ENCODE peak calls at places on chromosomes 7 and 10, in four cellular contexts. B, Y, D and L are unnamed samples.

GRCh38 chr7:130139193-130139950 is 65.8 kb downstream of the TMEM209 start:
- DNase-seq in Y (no peak), B (no peak), D (no peak), L (peak)

GRCh38 chr7:159141159-159141558 is 3.5 kb downstream of the VIPR2 start:
- DNase-seq in D (no peak), Y (no peak), B (no peak), L (peak)

GRCh38 chr10:63005246-63005645 is 127.9 kb upstream of the NRBF2 start:
- DNase-seq in Y (no peak), D (no peak), B (peak), L (no peak)

GRCh38 chr10:118207470-118208007 is 134.6 kb downstream of the FAM204A start:
- DNase-seq in B (no peak), D (no peak), Y (peak), L (no peak)

GRCh38 chr7:158868754-158869410 is 12.5 kb downstream of the DYNC2I1 start:
- DNase-seq in B (no peak), D (no peak), Y (no peak), L (no peak)

GRCh38 chr10:24694086-24694485 is 29.6 kb downstream of the ARHGAP21 start:
- DNase-seq in B (peak), D (no peak), Y (no peak), L (no peak)

GRCh38 chr7:42233939-42234338 is 3.1 kb downstream of the GLI3 start:
- DNase-seq in D (no peak), B (no peak), Y (no peak), L (no peak)

GRCh38 chr7:155224116-155224811 is 73.4 kb upstream of the INSIG1 start:
- DNase-seq in Y (no peak), D (no peak), B (no peak), L (no peak)

GRCh38 chr7:32061346-32061745 is 8.9 kb downstream of the PDE1C start:
- DNase-seq in D (no peak), B (no peak), Y (no peak), L (no peak)

GRCh38 chr7:27130540-27131389 is at the start of gene HOXA4:
- DNase-seq in Y (peak), D (peak), B (no peak), L (no peak)

GRCh38 chr7:25032774-25033743 is 53.1 kb upstream of the OSBPL3 start:
- DNase-seq in D (no peak), B (no peak), Y (no peak), L (no peak)

GRCh38 chr7:40755438-40755837 is 620.6 kb downstream of the SUGCT start:
- DNase-seq in B (no peak), D (no peak), Y (no peak), L (no peak)

GRCh38 chr10:26486304-26486703 is 48.2 kb downstream of the APBB1IP start:
- DNase-seq in B (peak), Y (no peak), D (no peak), L (no peak)

GRCh38 chr7:139777948-139778841 is at the start of gene HIPK2:
- DNase-seq in D (peak), Y (peak), B (no peak), L (peak)

GRCh38 chr10:119715628-119716505 is 10.0 kb upstream of the INPP5F start:
- DNase-seq in B (no peak), Y (no peak), D (no peak), L (no peak)

GRCh38 chr7:101538596-101539459 is 90.3 kb downstream of the MYL10 start:
- DNase-seq in B (no peak), D (peak), Y (peak), L (peak)

GRCh38 chr10:118020365-118020764 is 26.4 kb downstream of the RAB11FIP2 start:
- DNase-seq in D (no peak), B (no peak), Y (no peak), L (no peak)

GRCh38 chr10:124403548-124403947 is 15.2 kb downstream of the OAT start:
- DNase-seq in Y (no peak), B (peak), D (peak), L (no peak)

GRCh38 chr10:4512557-4513286 is 313.3 kb upstream of the AKR1E2 start:
- DNase-seq in B (no peak), D (no peak), Y (peak), L (no peak)
- TF ChIP-seq CTCF in B (peak), D (no peak), Y (peak), L (peak)

DNA sequence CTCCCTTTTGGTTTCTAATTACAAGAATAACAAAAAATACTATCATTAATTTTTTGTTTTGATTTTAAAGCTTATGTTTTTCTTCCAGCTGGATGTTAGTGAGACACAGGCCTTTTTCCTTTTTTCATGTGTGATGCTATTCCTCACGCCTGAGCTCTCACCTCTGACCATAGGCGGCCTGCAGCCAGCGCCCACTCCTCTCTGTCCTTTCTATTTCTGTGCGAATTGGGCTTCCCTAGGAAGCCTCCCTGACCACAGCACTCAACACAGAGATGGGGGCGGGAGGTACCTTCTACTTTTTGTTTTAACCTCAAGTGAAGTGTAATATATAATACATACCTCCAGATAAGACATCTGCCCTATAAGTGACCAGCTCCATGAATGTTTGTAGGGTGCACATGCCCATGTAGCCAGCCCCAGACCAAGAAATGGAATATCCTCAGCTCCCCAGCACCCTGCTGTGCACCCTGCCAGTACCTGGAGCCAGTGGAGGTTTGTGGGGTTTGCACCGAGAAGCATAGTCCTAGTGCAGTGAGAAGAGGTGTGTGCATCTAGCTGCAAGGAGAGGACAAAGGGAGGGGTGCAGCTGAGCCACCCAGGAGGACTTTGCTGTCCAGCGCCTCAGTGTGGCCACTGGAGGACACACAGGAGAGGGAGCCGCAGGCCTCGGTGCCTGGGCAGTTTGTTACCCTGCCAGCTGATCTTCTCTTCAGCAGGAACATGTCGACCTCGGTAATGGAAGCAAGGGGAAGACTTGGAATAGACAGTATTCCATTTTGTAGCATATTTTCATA is 38.5 kb downstream of the BNIP3 start:
- DNase-seq in Y (no peak), D (no peak), B (no peak), L (no peak)
- TF ChIP-seq CTCF in Y (peak), D (peak), B (no peak), L (peak)

GRCh38 chr7:90520484-90520883 is 51.0 kb downstream of the PTTG1IP2 start:
- DNase-seq in D (no peak), Y (no peak), B (no peak), L (no peak)
- TF ChIP-seq CTCF in D (no peak), Y (peak), B (peak), L (peak)

GRCh38 chr10:132162590-132163277 is 24.0 kb upstream of the DPYSL4 start:
- DNase-seq in Y (peak), D (no peak), B (no peak), L (no peak)

GRCh38 chr10:132162021-132162531 is 24.7 kb upstream of the DPYSL4 start:
- DNase-seq in B (no peak), Y (no peak), D (no peak), L (no peak)

GRCh38 chr10:132163826-132164515 is 22.8 kb upstream of the DPYSL4 start:
- DNase-seq in Y (no peak), D (no peak), B (no peak), L (no peak)

GRCh38 chr10:132164801-132165278 is 21.9 kb upstream of the DPYSL4 start:
- DNase-seq in B (no peak), D (no peak), Y (peak), L (no peak)

DNA sequence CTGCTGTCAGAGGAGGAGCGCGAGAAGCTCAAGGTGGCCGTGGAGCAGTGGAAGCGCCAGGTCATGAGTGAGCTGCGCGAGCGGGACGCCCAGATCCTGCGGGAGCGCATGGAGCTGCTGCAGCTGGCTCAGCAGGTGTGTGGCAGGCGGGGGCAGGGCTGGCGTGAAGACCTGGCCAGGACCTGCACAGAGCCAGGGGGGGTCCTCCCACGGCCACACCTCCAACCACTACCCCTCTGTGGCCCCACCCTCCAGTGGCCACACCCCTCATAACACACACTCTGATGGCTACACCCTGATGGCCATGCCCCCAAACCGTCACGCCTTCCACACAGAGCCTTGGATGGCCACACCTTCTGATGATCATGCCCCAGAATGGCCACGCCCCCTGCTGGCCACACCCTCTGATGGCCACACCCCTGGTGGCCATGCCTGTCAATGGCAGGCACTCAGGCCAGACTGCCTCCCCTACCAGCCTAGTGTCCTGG is 23.4 kb upstream of the DPYSL4 start:
- DNase-seq in B (no peak), D (peak), Y (peak), L (no peak)
- TF ChIP-seq CTCF in B (no peak), D (no peak), Y (peak), L (no peak)

GRCh38 chr10:28738200-28738599 is 60.9 kb downstream of the BAMBI start:
- DNase-seq in Y (peak), B (no peak), D (no peak), L (no peak)
- TF ChIP-seq CTCF in Y (no peak), B (peak), D (no peak), L (no peak)

GRCh38 chr7:148286150-148286549 is 304.4 kb upstream of the C7orf33 start:
- DNase-seq in Y (no peak), D (no peak), B (no peak), L (no peak)
- TF ChIP-seq CTCF in Y (peak), D (peak), B (no peak), L (peak)

DNA sequence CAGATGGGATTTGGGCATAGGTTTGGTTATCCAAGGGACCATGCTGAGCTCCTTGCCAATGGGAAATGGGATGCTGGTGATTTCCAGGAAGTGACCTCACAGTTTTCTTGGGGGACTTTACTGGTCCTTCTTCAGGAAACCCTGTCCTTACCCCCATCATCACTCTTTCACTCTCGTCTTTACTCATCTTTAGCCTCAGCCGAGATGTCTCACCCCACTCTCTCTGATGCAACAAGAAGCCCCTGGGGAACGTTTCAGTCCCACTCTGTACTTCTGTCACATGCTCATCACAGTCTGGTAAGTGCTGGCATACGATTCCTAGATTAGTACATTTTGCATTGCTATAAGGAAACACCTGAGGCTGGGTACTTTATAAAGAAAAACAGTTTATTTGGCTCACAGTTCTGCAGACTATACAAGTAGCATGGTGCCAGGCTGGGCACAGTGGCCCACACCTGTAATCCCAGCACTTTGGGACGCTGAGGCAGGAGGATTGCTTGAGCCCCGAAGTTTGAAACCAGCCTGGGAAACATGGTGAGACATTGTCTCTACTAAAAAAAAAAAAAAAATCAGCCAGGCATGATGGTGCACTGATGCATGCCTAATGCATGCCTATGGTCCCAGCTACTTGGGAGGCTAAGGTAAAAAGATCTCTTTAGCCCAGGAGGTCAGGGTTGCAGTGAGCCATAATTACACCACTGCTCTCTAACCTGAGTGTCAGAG is 63.5 kb upstream of the VKORC1L1 start:
- DNase-seq in B (no peak), Y (no peak), D (peak), L (no peak)
- TF ChIP-seq CTCF in B (no peak), Y (no peak), D (no peak), L (no peak)